ENCODE peak calls at places on chromosomes 5 and 9, in five cellular contexts. One of them, this sample, is unnamed.

GRCh38 chr5:1330146-1330846 is 14.6 kb downstream of the CLPTM1L start:
- DNase-seq in fibroblast of lung: peak; percentile 36
- DNase-seq in mammary epithelial cell: peak; percentile 98
- DNase-seq in central memory CD4-positive, alpha-beta T cell: no peak
- DNase-seq in HT1080: no peak
- DNase-seq in this sample: no peak

GRCh38 chr5:172445866-172446265 is 8.5 kb downstream of the SH3PXD2B start:
- DNase-seq in fibroblast of lung: no peak
- DNase-seq in mammary epithelial cell: no peak
- DNase-seq in central memory CD4-positive, alpha-beta T cell: no peak
- DNase-seq in HT1080: no peak
- DNase-seq in this sample: no peak

GRCh38 chr9:109466623-109467590 is 31.2 kb downstream of the PTPN3 start:
- DNase-seq in fibroblast of lung: peak; percentile 44
- DNase-seq in mammary epithelial cell: peak; percentile 85
- DNase-seq in central memory CD4-positive, alpha-beta T cell: no peak
- DNase-seq in HT1080: peak; percentile 82
- DNase-seq in this sample: no peak

GRCh38 chr5:60487885-60488425 is 212.0 kb downstream of the DEPDC1B start:
- DNase-seq in fibroblast of lung: no peak
- DNase-seq in mammary epithelial cell: no peak
- DNase-seq in central memory CD4-positive, alpha-beta T cell: no peak
- DNase-seq in HT1080: peak; percentile 47
- DNase-seq in this sample: no peak

GRCh38 chr5:133967715-133968056 is 739 bp downstream of the C5orf15 start:
- DNase-seq in fibroblast of lung: peak; percentile 51
- DNase-seq in mammary epithelial cell: peak; percentile 57
- DNase-seq in central memory CD4-positive, alpha-beta T cell: peak; percentile 5
- DNase-seq in HT1080: peak; percentile 24
- DNase-seq in this sample: no peak

GRCh38 chr5:167835146-167835545 is 456.3 kb upstream of the WWC1 start:
- DNase-seq in fibroblast of lung: no peak
- DNase-seq in mammary epithelial cell: no peak
- DNase-seq in central memory CD4-positive, alpha-beta T cell: no peak
- DNase-seq in HT1080: no peak
- DNase-seq in this sample: no peak

GRCh38 chr9:114193090-114193489 is 37.8 kb downstream of the COL27A1 start:
- DNase-seq in fibroblast of lung: no peak
- DNase-seq in mammary epithelial cell: no peak
- DNase-seq in central memory CD4-positive, alpha-beta T cell: no peak
- DNase-seq in HT1080: no peak
- DNase-seq in this sample: no peak

GRCh38 chr5:82793808-82794419 is 283.3 kb downstream of the TMEM167A start:
- DNase-seq in fibroblast of lung: peak; percentile 6
- DNase-seq in mammary epithelial cell: no peak
- DNase-seq in central memory CD4-positive, alpha-beta T cell: peak; percentile 18
- DNase-seq in HT1080: no peak
- DNase-seq in this sample: peak; percentile 0

GRCh38 chr5:72248352-72249032 is 71.5 kb downstream of the MRPS27 start:
- DNase-seq in fibroblast of lung: peak; percentile 88
- DNase-seq in mammary epithelial cell: peak; percentile 61
- DNase-seq in central memory CD4-positive, alpha-beta T cell: no peak
- DNase-seq in HT1080: peak; percentile 88
- DNase-seq in this sample: no peak

GRCh38 chr5:132949151-132949550 is 14.3 kb downstream of the AFF4 start:
- DNase-seq in fibroblast of lung: no peak
- DNase-seq in mammary epithelial cell: no peak
- DNase-seq in central memory CD4-positive, alpha-beta T cell: no peak
- DNase-seq in HT1080: no peak
- DNase-seq in this sample: no peak

GRCh38 chr9:96087669-96088299 is 212.3 kb downstream of the ERCC6L2 start:
- DNase-seq in fibroblast of lung: no peak
- DNase-seq in mammary epithelial cell: no peak
- DNase-seq in central memory CD4-positive, alpha-beta T cell: no peak
- DNase-seq in HT1080: no peak
- DNase-seq in this sample: no peak

GRCh38 chr5:176772271-176773210 is 37.8 kb upstream of the UNC5A start:
- DNase-seq in fibroblast of lung: no peak
- DNase-seq in mammary epithelial cell: no peak
- DNase-seq in central memory CD4-positive, alpha-beta T cell: no peak
- DNase-seq in HT1080: no peak
- DNase-seq in this sample: no peak

This sample was measured in effector CD8-positive, alpha-beta T cell.